ENCODE peak calls at places on chromosomes 11 and 22, in eight cellular contexts. F is PC-3, T is heart right ventricle, D is vagina, L is neural progenitor cell, M is GM23338, U is adrenal gland, B is astrocyte. N is an unnamed sample.

GRCh38 chr22:32617271-32617670 is 142.7 kb downstream of the FBXO7 start:
- DNase-seq in F (no peak), T (no peak), D (no peak), L (no peak), M (no peak), U (no peak), B (peak), N (no peak)

GRCh38 chr11:120906752-120907151 is 117.2 kb upstream of the TBCEL start:
- DNase-seq in F (no peak), T (no peak), D (no peak), L (no peak), M (no peak), U (no peak), B (no peak), N (peak)

GRCh38 chr11:126335463-126335760 is 20.1 kb upstream of the ST3GAL4 start:
- DNase-seq in F (no peak), T (no peak), D (no peak), L (no peak), M (no peak), U (no peak), B (no peak), N (no peak)

GRCh38 chr11:126476977-126477376 is 121.5 kb downstream of the ST3GAL4 start:
- DNase-seq in F (no peak), T (no peak), D (no peak), L (no peak), M (no peak), U (peak), B (no peak), N (no peak)

GRCh38 chr11:416757-417621 is 2.2 kb upstream of the SIGIRR start:
- DNase-seq in F (peak), T (peak), D (no peak), L (peak), M (peak), U (no peak), B (no peak), N (no peak)

GRCh38 chr11:945986-946385 is 20.3 kb downstream of the AP2A2 start:
- DNase-seq in F (no peak), T (no peak), D (no peak), L (peak), M (peak), U (peak), B (peak), N (no peak)

GRCh38 chr11:110908401-110909106 is 196.3 kb upstream of the ARHGAP20 start:
- DNase-seq in F (peak), T (no peak), D (no peak), L (no peak), M (no peak), U (no peak), B (peak), N (peak)

GRCh38 chr11:10693509-10694071 is at the start of gene IRAG1:
- DNase-seq in F (no peak), T (peak), D (no peak), L (peak), M (peak), U (peak), B (peak), N (peak)

GRCh38 chr11:272931-273198 is 5.3 kb upstream of the NLRP6 start:
- DNase-seq in F (no peak), T (no peak), D (peak), L (no peak), M (no peak), U (no peak), B (no peak), N (no peak)

GRCh38 chr11:36065436-36065835 is 121.6 kb downstream of the LDLRAD3 start:
- DNase-seq in F (no peak), T (no peak), D (no peak), L (no peak), M (no peak), U (no peak), B (no peak), N (no peak)

GRCh38 chr22:19891350-19892248 is 36.9 kb upstream of the GNB1L start:
- DNase-seq in F (peak), T (no peak), D (no peak), L (peak), M (peak), U (peak), B (peak), N (peak)

DNA sequence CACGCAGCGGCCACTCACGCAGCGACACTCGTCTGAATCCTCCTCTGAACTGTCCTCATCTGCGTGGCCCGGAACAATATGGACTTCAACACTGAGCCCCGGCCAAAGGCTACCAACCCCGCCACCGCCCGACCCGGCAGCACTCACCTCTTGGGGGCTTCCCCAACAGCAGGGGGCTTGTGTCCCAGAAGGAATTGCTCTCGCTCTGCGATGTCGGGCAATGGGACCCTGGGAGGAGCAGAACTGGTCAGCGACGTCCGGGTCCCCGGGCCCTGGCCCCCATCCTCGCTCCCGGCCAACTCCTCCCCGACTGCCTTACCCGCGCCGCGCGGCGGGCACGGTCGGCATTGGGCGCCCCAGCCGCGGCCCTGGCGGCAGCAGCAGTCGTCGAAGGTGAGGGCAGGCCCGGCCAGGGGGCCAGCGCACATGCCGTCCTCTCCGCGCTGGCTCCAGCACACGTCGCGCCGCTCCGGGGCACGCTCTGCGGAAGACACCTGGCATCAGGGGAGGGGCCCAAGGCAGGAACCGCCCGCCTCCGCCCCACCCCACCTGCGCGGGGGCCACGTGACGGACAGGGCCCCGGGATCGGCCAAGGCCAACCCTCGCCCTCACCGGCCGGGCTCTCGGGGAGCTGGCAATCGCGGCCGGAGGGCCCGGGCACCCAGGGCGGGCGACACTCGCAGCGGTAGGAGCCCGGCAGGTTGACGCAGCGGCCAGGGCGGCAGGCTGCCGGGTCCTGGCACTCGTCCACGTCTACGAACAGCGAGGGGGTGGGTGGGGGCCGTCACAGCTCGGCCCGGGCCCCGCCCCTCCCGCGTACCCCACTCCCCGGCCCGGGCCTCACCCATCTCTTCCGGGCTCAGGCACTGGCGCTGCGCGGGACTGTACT is 14.8 kb downstream of the SCYL1 start:
- DNase-seq in F (peak), T (no peak), D (no peak), L (peak), M (peak), U (no peak), B (no peak), N (no peak)
- TF ChIP-seq CTCF in F (no peak), T (no peak), D (no peak), L (no peak), M (no peak), U (no peak), B (no peak), N (no peak)

DNA sequence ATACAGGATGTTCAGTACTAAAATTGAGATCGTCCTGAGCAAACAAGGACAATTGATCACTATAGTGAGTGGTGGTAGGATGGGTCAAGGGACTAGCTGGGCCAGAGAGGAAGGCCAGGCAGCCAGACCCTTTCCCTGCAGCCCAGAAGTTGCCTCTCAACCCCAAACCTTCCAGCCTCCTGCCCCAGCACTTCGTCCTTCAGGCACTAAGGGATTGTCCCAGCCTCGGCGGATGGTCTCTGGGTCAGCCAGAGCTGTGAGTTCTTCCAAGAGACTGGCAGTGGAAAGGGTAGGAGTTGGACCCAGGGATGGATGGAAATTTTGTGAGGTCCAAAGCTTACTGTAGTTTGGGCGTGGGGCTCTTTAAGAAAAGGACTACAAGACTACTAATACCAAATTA is 3.6 kb upstream of the LMO1 start:
- DNase-seq in F (no peak), T (no peak), D (no peak), L (no peak), M (no peak), U (peak), B (no peak), N (peak)
- H3K4me3 ChIP-seq in F (no peak), T (no peak), D (no peak), L (peak), M (peak), U (no peak), B (no peak), N (no peak)

GRCh38 chr11:57244911-57245310 is 7.9 kb upstream of the APLNR start:
- DNase-seq in F (no peak), T (no peak), D (no peak), L (no peak), M (no peak), U (peak), B (no peak), N (no peak)

GRCh38 chr11:57251037-57251436 is 14.0 kb upstream of the APLNR start:
- DNase-seq in F (no peak), T (no peak), D (no peak), L (no peak), M (no peak), U (no peak), B (no peak), N (no peak)

GRCh38 chr11:57248780-57249383 is 11.8 kb upstream of the APLNR start:
- DNase-seq in F (peak), T (peak), D (no peak), L (peak), M (peak), U (peak), B (peak), N (peak)

GRCh38 chr11:57251491-57252104 is 14.5 kb upstream of the APLNR start:
- DNase-seq in F (no peak), T (peak), D (no peak), L (no peak), M (no peak), U (no peak), B (peak), N (no peak)

GRCh38 chr11:57249384-57250319 is 12.6 kb upstream of the APLNR start:
- DNase-seq in F (peak), T (peak), D (no peak), L (peak), M (peak), U (peak), B (peak), N (peak)
- TF ChIP-seq CTCF in F (peak), T (peak), D (peak), L (peak), M (peak), U (peak), B (peak), N (peak)

GRCh38 chr22:37166675-37167066 is 17.0 kb upstream of the IL2RB start:
- DNase-seq in F (peak), T (peak), D (no peak), L (peak), M (peak), U (peak), B (peak), N (peak)
- H3K4me3 ChIP-seq in F (no peak), T (no peak), D (peak), L (no peak), M (no peak), U (no peak), B (no peak), N (no peak)

GRCh38 chr11:31641477-31642062 is 132.0 kb downstream of the ELP4 start:
- DNase-seq in F (peak), T (no peak), D (no peak), L (peak), M (peak), U (peak), B (peak), N (peak)
- TF ChIP-seq CTCF in F (peak), T (peak), D (no peak), L (peak), M (peak), U (peak), B (peak), N (peak)

DNA sequence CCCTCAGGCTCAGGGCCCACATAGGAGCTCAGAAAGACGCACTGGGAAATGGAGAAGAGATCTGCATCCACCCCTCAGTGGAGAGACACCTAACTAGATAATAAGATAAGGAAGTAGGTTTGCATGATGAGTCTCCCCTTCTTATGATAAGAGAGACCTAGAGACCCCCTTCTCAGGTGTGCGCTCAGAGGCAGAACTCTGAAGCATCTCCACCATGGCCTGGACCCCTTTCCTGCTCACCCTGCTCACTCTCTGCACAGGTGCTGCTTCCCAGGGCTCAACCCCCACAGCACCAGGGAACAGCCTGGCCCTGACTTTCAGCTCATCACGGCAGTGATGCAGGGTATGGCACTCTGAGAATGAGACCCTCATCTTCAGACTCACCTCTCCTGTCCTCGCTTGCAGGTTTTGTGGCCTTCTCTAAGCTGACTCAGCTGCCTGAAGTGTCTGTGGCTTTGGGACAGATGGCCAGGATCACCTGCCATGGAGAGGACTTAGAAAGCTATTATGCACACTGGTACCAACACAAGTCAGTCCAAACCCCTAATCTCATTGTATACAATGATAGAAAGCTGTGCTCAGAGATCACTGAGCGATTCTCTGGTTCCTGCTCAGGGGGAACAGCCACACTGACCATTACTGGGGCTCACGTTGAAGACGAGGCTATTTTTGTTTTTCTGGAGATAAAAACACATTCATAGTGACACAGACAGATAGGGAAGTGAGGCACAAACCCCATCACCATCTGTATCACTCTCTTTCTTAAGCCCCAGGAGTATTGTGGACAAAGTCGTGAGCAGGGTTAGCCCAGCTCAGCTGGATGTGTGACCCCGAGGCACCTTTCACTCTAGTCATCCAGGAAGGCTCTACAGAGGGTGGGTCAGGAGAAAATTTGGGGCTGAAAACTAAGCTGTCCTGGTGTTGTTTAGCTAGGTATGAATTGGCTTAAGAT is 29.7 kb upstream of the IGLL5 start:
- DNase-seq in F (no peak), T (no peak), D (no peak), L (no peak), M (no peak), U (no peak), B (no peak), N (peak)
- H3K4me3 ChIP-seq in F (no peak), T (no peak), D (no peak), L (no peak), M (no peak), U (no peak), B (no peak), N (no peak)

N was measured in WERI-Rb-1.